ENCODE peak calls at places on chromosomes 12 and 14, in six cellular contexts. One of them, this sample, is unnamed.

GRCh38 chr14:61090432-61091216 is 109.6 kb downstream of the SLC38A6 start:
- DNase-seq in Peyer's patch: no peak
- DNase-seq in psoas muscle: no peak
- DNase-seq in DND-41: no peak
- DNase-seq in cardiac fibroblast: no peak
- DNase-seq in A549: no peak
- DNase-seq in this sample: no peak

GRCh38 chr12:32435921-32436710 is 36.8 kb downstream of the FGD4 start:
- DNase-seq in Peyer's patch: no peak
- DNase-seq in psoas muscle: no peak
- DNase-seq in DND-41: no peak
- DNase-seq in cardiac fibroblast: peak
- DNase-seq in A549: peak
- DNase-seq in this sample: no peak

GRCh38 chr14:95535226-95536021 is 574 bp downstream of the GLRX5 start:
- DNase-seq in Peyer's patch: no peak
- DNase-seq in psoas muscle: peak
- DNase-seq in DND-41: peak
- DNase-seq in cardiac fibroblast: no peak
- DNase-seq in A549: no peak
- DNase-seq in this sample: no peak

GRCh38 chr14:55133416-55133815 is 4.4 kb downstream of the LGALS3 start:
- DNase-seq in Peyer's patch: no peak
- DNase-seq in psoas muscle: no peak
- DNase-seq in DND-41: no peak
- DNase-seq in cardiac fibroblast: no peak
- DNase-seq in A549: no peak
- DNase-seq in this sample: no peak

GRCh38 chr12:80353254-80353653 is 90.8 kb upstream of the PTPRQ start:
- DNase-seq in Peyer's patch: no peak
- DNase-seq in psoas muscle: no peak
- DNase-seq in DND-41: no peak
- DNase-seq in cardiac fibroblast: peak
- DNase-seq in A549: peak
- DNase-seq in this sample: no peak

GRCh38 chr14:94560782-94561655 is at the start of gene SERPINA4:
- DNase-seq in Peyer's patch: no peak
- DNase-seq in psoas muscle: no peak
- DNase-seq in DND-41: no peak
- DNase-seq in cardiac fibroblast: no peak
- DNase-seq in A549: no peak
- DNase-seq in this sample: no peak

GRCh38 chr14:103518416-103519042 is 4.1 kb downstream of the CKB start:
- DNase-seq in Peyer's patch: peak
- DNase-seq in psoas muscle: peak
- DNase-seq in DND-41: peak
- DNase-seq in cardiac fibroblast: peak
- DNase-seq in A549: peak
- DNase-seq in this sample: no peak

GRCh38 chr12:92462049-92462448 is 240.7 kb upstream of the PLEKHG7 start:
- DNase-seq in Peyer's patch: peak
- DNase-seq in psoas muscle: no peak
- DNase-seq in DND-41: peak
- DNase-seq in cardiac fibroblast: no peak
- DNase-seq in A549: no peak
- DNase-seq in this sample: peak

GRCh38 chr12:116881325-116881866 is at the start of gene HRK:
- DNase-seq in Peyer's patch: no peak
- DNase-seq in psoas muscle: no peak
- DNase-seq in DND-41: no peak
- DNase-seq in cardiac fibroblast: no peak
- DNase-seq in A549: no peak
- DNase-seq in this sample: peak

GRCh38 chr12:131366261-131366871 is 344.5 kb upstream of the SFSWAP start:
- DNase-seq in Peyer's patch: no peak
- DNase-seq in psoas muscle: no peak
- DNase-seq in DND-41: no peak
- DNase-seq in cardiac fibroblast: no peak
- DNase-seq in A549: no peak
- DNase-seq in this sample: no peak

GRCh38 chr12:89968151-89968699 is 259.6 kb upstream of the ATP2B1 start:
- DNase-seq in Peyer's patch: no peak
- DNase-seq in psoas muscle: no peak
- DNase-seq in DND-41: no peak
- DNase-seq in cardiac fibroblast: no peak
- DNase-seq in A549: no peak
- DNase-seq in this sample: no peak

GRCh38 chr12:23548742-23549141 is 400.7 kb downstream of the SOX5 start:
- DNase-seq in Peyer's patch: no peak
- DNase-seq in psoas muscle: no peak
- DNase-seq in DND-41: no peak
- DNase-seq in cardiac fibroblast: no peak
- DNase-seq in A549: no peak
- DNase-seq in this sample: no peak

GRCh38 chr12:45644521-45644920 is 85.0 kb upstream of the ARID2 start:
- DNase-seq in Peyer's patch: no peak
- DNase-seq in psoas muscle: no peak
- DNase-seq in DND-41: peak
- DNase-seq in cardiac fibroblast: peak
- DNase-seq in A549: no peak
- DNase-seq in this sample: peak

GRCh38 chr14:24098927-24099813 is 5.1 kb downstream of the PCK2 start:
- DNase-seq in Peyer's patch: no peak
- DNase-seq in psoas muscle: no peak
- DNase-seq in DND-41: no peak
- DNase-seq in cardiac fibroblast: no peak
- DNase-seq in A549: no peak
- DNase-seq in this sample: no peak

GRCh38 chr12:12398026-12398859 is 41.4 kb downstream of the BORCS5 start:
- DNase-seq in Peyer's patch: no peak
- DNase-seq in psoas muscle: peak
- DNase-seq in DND-41: no peak
- DNase-seq in cardiac fibroblast: peak
- DNase-seq in A549: peak
- DNase-seq in this sample: no peak
- TF ChIP-seq CTCF in Peyer's patch: peak
- TF ChIP-seq CTCF in psoas muscle: no peak
- TF ChIP-seq CTCF in DND-41: no peak
- TF ChIP-seq CTCF in cardiac fibroblast: no peak
- TF ChIP-seq CTCF in A549: peak
- TF ChIP-seq CTCF in this sample: no peak

GRCh38 chr12:49825971-49826421 is 2.2 kb downstream of the NCKAP5L start:
- DNase-seq in Peyer's patch: no peak
- DNase-seq in psoas muscle: peak
- DNase-seq in DND-41: no peak
- DNase-seq in cardiac fibroblast: peak
- DNase-seq in A549: no peak
- DNase-seq in this sample: no peak
- H3K4me3 ChIP-seq in Peyer's patch: no peak
- H3K4me3 ChIP-seq in psoas muscle: peak
- H3K4me3 ChIP-seq in DND-41: no peak
- H3K4me3 ChIP-seq in cardiac fibroblast: no peak
- H3K4me3 ChIP-seq in A549: no peak
- H3K4me3 ChIP-seq in this sample: no peak

DNA sequence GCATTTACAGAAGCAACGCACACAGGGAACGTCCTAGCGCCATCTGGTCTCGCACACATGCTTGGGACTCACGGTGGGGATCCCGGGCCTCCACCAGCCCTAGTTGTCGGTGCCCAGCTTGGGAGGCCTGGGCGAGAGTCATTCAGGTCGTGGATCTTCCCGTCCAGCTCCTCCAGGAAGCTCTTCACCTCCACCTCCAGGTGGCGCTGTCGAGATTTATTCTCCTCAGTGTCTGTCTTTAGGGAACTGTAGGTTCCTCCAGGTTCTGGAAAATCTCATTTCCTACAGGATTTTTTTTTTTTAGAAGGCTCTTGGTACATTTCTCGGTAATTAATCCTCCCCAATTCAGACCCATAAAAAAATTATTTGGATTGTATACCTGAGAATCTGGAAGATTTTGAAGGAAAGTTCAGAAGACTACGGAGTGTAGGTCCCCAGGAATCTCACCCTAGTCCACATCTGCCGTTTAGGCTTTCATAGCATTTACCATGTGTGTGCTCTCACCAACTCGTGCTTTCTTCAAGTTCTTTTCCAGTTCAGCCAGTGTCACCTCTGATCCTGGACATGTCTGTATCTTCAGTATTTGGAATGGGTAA is 910.0 kb downstream of the TMEM121 start:
- DNase-seq in Peyer's patch: peak
- DNase-seq in psoas muscle: no peak
- DNase-seq in DND-41: peak
- DNase-seq in cardiac fibroblast: peak
- DNase-seq in A549: peak
- DNase-seq in this sample: peak
- TF ChIP-seq CTCF in Peyer's patch: peak
- TF ChIP-seq CTCF in psoas muscle: peak
- TF ChIP-seq CTCF in DND-41: peak
- TF ChIP-seq CTCF in cardiac fibroblast: peak
- TF ChIP-seq CTCF in A549: no peak
- TF ChIP-seq CTCF in this sample: peak

DNA sequence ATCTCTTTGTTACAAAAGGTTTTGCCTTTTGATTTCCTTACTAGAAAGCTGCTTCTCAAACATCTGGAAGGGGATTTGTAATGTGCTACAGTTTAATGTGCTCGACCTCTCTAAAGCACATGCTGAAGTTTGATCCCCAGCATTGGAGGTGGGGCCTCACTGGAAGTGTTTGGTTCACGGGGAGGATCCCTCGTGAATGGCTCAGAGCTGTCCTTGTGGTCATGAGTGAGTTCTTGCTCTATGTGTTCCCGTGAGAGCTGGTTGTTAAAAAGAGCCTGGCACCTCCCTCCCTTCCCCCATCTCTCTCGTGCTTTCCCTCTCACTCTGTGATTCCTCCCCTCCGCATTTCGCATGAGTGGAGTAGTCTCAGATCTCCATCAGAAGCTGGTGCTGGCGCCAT is 214.6 kb downstream of the FOXN3 start:
- DNase-seq in Peyer's patch: no peak
- DNase-seq in psoas muscle: no peak
- DNase-seq in DND-41: peak
- DNase-seq in cardiac fibroblast: no peak
- DNase-seq in A549: no peak
- DNase-seq in this sample: no peak
- H3K4me3 ChIP-seq in Peyer's patch: no peak
- H3K4me3 ChIP-seq in psoas muscle: no peak
- H3K4me3 ChIP-seq in DND-41: no peak
- H3K4me3 ChIP-seq in cardiac fibroblast: no peak
- H3K4me3 ChIP-seq in A549: no peak
- H3K4me3 ChIP-seq in this sample: no peak

GRCh38 chr14:71322660-71323250 is 415.5 kb downstream of the PCNX1 start:
- DNase-seq in Peyer's patch: no peak
- DNase-seq in psoas muscle: no peak
- DNase-seq in DND-41: no peak
- DNase-seq in cardiac fibroblast: peak
- DNase-seq in A549: peak
- DNase-seq in this sample: peak
- TF ChIP-seq CTCF in Peyer's patch: peak
- TF ChIP-seq CTCF in psoas muscle: peak
- TF ChIP-seq CTCF in DND-41: peak
- TF ChIP-seq CTCF in cardiac fibroblast: peak
- TF ChIP-seq CTCF in A549: peak
- TF ChIP-seq CTCF in this sample: peak

GRCh38 chr12:75390899-75391538 is at the start of gene GLIPR1L2:
- DNase-seq in Peyer's patch: peak
- DNase-seq in psoas muscle: peak
- DNase-seq in DND-41: peak
- DNase-seq in cardiac fibroblast: peak
- DNase-seq in A549: peak
- DNase-seq in this sample: peak

GRCh38 chr12:75390156-75390898 is 562 bp upstream of the GLIPR1L2 start:
- DNase-seq in Peyer's patch: no peak
- DNase-seq in psoas muscle: no peak
- DNase-seq in DND-41: no peak
- DNase-seq in cardiac fibroblast: peak
- DNase-seq in A549: no peak
- DNase-seq in this sample: peak

GRCh38 chr12:75389061-75389460 is 1.8 kb upstream of the GLIPR1L2 start:
- DNase-seq in Peyer's patch: no peak
- DNase-seq in psoas muscle: no peak
- DNase-seq in DND-41: no peak
- DNase-seq in cardiac fibroblast: peak
- DNase-seq in A549: peak
- DNase-seq in this sample: no peak

DNA sequence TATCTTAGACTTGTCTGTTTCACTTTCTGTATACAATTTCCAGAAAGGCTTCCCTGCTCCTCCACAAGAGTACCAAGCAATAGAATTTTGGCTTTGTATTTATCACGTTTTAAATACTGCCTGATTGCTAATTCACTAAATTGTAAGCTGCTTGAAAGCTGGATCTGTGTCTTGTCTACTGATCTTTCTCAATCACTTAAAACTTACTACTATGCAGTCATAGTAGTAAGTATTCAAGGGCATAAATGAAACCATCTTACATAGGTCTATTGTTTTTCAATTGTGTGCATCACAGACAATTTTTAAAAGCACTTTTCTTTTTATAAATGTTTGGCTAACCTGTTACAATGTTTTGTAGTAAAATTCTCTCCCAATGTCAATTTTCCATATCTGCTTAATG is 1.2 kb upstream of the GLIPR1L2 start:
- DNase-seq in Peyer's patch: no peak
- DNase-seq in psoas muscle: no peak
- DNase-seq in DND-41: no peak
- DNase-seq in cardiac fibroblast: peak
- DNase-seq in A549: no peak
- DNase-seq in this sample: peak
- H3K4me3 ChIP-seq in Peyer's patch: no peak
- H3K4me3 ChIP-seq in psoas muscle: peak
- H3K4me3 ChIP-seq in DND-41: peak
- H3K4me3 ChIP-seq in cardiac fibroblast: no peak
- H3K4me3 ChIP-seq in A549: peak
- H3K4me3 ChIP-seq in this sample: peak

GRCh38 chr12:108495054-108495453 is 20.0 kb upstream of the FICD start:
- DNase-seq in Peyer's patch: no peak
- DNase-seq in psoas muscle: no peak
- DNase-seq in DND-41: peak
- DNase-seq in cardiac fibroblast: peak
- DNase-seq in A549: peak
- DNase-seq in this sample: peak
- TF ChIP-seq CTCF in Peyer's patch: peak
- TF ChIP-seq CTCF in psoas muscle: no peak
- TF ChIP-seq CTCF in DND-41: peak
- TF ChIP-seq CTCF in cardiac fibroblast: peak
- TF ChIP-seq CTCF in A549: peak
- TF ChIP-seq CTCF in this sample: peak

This sample was measured in MM.1S.